ENCODE peak calls at places on chromosomes 16 and 17, in nine cellular contexts. E is dorsolateral prefrontal cortex, G is body of pancreas, M is AG09309, U is PC-9, J is fibroblast of villous mesenchyme, B is HAP-1, Y is foreskin fibroblast, S is spleen. V is an unnamed sample.

GRCh38 chr17:3663102-3664011 is 5.0 kb downstream of the TAX1BP3 start:
- DNase-seq in E (no peak), G (no peak), M (no peak), U (no peak), J (no peak), B (no peak), Y (no peak), S (no peak), V (no peak)

GRCh38 chr17:49995055-49995738 is at the start of gene DLX3:
- DNase-seq in E (peak), G (peak), M (peak), U (peak), J (peak), B (peak), Y (peak), S (no peak), V (peak)

GRCh38 chr16:4594433-4595410 is 20.0 kb downstream of the UBALD1 start:
- DNase-seq in E (no peak), G (no peak), M (no peak), U (no peak), J (no peak), B (no peak), Y (no peak), S (no peak), V (no peak)

GRCh38 chr17:2621241-2621640 is 27.8 kb downstream of the PAFAH1B1 start:
- DNase-seq in E (no peak), G (no peak), M (no peak), U (no peak), J (peak), B (no peak), Y (peak), S (no peak), V (no peak)

GRCh38 chr16:79628501-79628975 is 28.0 kb upstream of the MAF start:
- DNase-seq in E (no peak), G (no peak), M (no peak), U (peak), J (peak), B (no peak), Y (no peak), S (no peak), V (no peak)

GRCh38 chr17:75514299-75515228 is 773 bp downstream of the CASKIN2 start:
- DNase-seq in E (no peak), G (peak), M (no peak), U (peak), J (peak), B (no peak), Y (peak), S (peak), V (no peak)

GRCh38 chr16:57185446-57185944 is 344 bp downstream of the PSME3IP1 start:
- DNase-seq in E (no peak), G (peak), M (no peak), U (peak), J (peak), B (no peak), Y (peak), S (peak), V (no peak)

GRCh38 chr17:10031606-10032005 is 126.5 kb upstream of the RCVRN start:
- DNase-seq in E (peak), G (no peak), M (no peak), U (no peak), J (no peak), B (no peak), Y (no peak), S (no peak), V (no peak)

GRCh38 chr16:79436885-79437284 is 163.7 kb downstream of the MAF start:
- DNase-seq in E (no peak), G (no peak), M (no peak), U (no peak), J (no peak), B (no peak), Y (no peak), S (no peak), V (no peak)

GRCh38 chr17:39404542-39405378 is 3.3 kb upstream of the FBXL20 start:
- DNase-seq in E (no peak), G (no peak), M (peak), U (peak), J (peak), B (no peak), Y (peak), S (peak), V (no peak)

GRCh38 chr17:410674-411401 is 58.2 kb upstream of the RPH3AL start:
- DNase-seq in E (no peak), G (no peak), M (no peak), U (no peak), J (peak), B (peak), Y (peak), S (peak), V (peak)

GRCh38 chr17:61230461-61230860 is 169.2 kb upstream of the TBX2 start:
- DNase-seq in E (no peak), G (no peak), M (no peak), U (no peak), J (no peak), B (no peak), Y (no peak), S (no peak), V (no peak)

GRCh38 chr16:5228369-5228768 is 130.8 kb upstream of the EEF2KMT start:
- DNase-seq in E (no peak), G (no peak), M (no peak), U (no peak), J (no peak), B (no peak), Y (no peak), S (no peak), V (no peak)

GRCh38 chr17:80880650-80880989 is 111.0 kb upstream of the CHMP6 start:
- DNase-seq in E (no peak), G (no peak), M (no peak), U (no peak), J (no peak), B (no peak), Y (no peak), S (peak), V (no peak)

GRCh38 chr17:30296499-30297038 is 4.8 kb upstream of the BLMH start:
- DNase-seq in E (no peak), G (no peak), M (no peak), U (no peak), J (no peak), B (no peak), Y (no peak), S (no peak), V (no peak)

GRCh38 chr16:66930189-66930588 is 4.0 kb downstream of the CIAO2B start:
- DNase-seq in E (no peak), G (peak), M (no peak), U (peak), J (peak), B (no peak), Y (peak), S (no peak), V (no peak)

GRCh38 chr16:87288753-87289362 is 28.3 kb downstream of the C16orf95 start:
- DNase-seq in E (no peak), G (no peak), M (peak), U (no peak), J (peak), B (no peak), Y (peak), S (no peak), V (no peak)

GRCh38 chr17:43309505-43310329 is 75.9 kb upstream of the RNU2-1 start:
- DNase-seq in E (no peak), G (no peak), M (no peak), U (peak), J (no peak), B (no peak), Y (no peak), S (peak), V (peak)

GRCh38 chr17:29102741-29103181 is 59.8 kb downstream of the PIPOX start:
- DNase-seq in E (no peak), G (peak), M (no peak), U (peak), J (no peak), B (no peak), Y (peak), S (no peak), V (no peak)

GRCh38 chr17:75096082-75096625 is 8.4 kb downstream of the SLC16A5 start:
- DNase-seq in E (no peak), G (peak), M (no peak), U (peak), J (peak), B (peak), Y (peak), S (peak), V (peak)

GRCh38 chr16:67541391-67542263 is 13.0 kb downstream of the RIPOR1 start:
- DNase-seq in E (no peak), G (peak), M (no peak), U (no peak), J (no peak), B (no peak), Y (peak), S (no peak), V (no peak)

GRCh38 chr16:82631701-82632685 is 5.2 kb downstream of the CDH13 start:
- DNase-seq in E (no peak), G (no peak), M (no peak), U (no peak), J (no peak), B (peak), Y (no peak), S (no peak), V (no peak)

GRCh38 chr17:63919311-63919723 is 678 bp upstream of the GH1 start:
- DNase-seq in E (no peak), G (peak), M (peak), U (no peak), J (peak), B (peak), Y (peak), S (peak), V (peak)

GRCh38 chr17:62101090-62101489 is 36.0 kb upstream of the MED13 start:
- DNase-seq in E (no peak), G (no peak), M (no peak), U (no peak), J (no peak), B (peak), Y (no peak), S (no peak), V (no peak)

GRCh38 chr16:31258366-31258765 is 1.4 kb upstream of the ITGAM start:
- DNase-seq in E (no peak), G (no peak), M (no peak), U (no peak), J (no peak), B (no peak), Y (no peak), S (no peak), V (no peak)

GRCh38 chr17:20924306-20924705 is 118.5 kb downstream of the USP22 start:
- DNase-seq in E (no peak), G (no peak), M (no peak), U (no peak), J (no peak), B (no peak), Y (no peak), S (no peak), V (no peak)
- H3K4me3 ChIP-seq in E (no peak), G (no peak), M (no peak), U (no peak), J (no peak), B (no peak), Y (no peak), S (no peak), V (no peak)

GRCh38 chr17:60134396-60135159 is 15.2 kb upstream of the CA4 start:
- DNase-seq in E (peak), G (peak), M (no peak), U (no peak), J (peak), B (no peak), Y (peak), S (peak), V (no peak)
- H3K4me3 ChIP-seq in E (peak), G (peak), M (peak), U (peak), J (peak), B (peak), Y (peak), S (peak), V (peak)

DNA sequence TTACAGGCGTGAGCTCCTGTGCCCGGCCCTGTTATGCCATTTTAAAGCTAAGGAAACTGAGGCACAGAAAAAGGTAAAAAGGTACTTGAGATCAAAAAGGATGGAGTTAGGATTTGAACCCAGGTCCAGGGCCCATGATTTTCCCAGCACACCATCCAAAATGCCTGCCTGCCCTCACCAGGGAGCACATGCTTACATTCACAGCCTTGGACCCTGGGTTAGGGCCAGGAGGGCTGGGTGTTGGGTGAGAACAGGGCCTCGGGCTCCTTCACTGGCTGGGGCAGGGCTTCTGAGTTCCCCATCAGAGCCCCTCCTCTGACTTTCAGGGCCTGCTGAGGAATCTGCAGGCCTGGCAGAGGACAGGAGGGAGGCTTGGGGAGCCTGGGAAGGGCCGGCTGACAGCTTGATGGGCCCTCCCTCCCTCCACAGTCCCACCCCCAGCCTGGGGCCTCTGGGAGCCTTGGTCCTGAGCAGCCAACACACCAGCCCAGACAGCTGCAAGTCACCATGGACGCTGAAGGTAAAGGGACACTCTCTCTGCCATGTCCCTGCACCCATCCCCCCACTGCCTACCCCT is at the start of gene QPRT:
- DNase-seq in E (no peak), G (peak), M (no peak), U (peak), J (peak), B (peak), Y (peak), S (no peak), V (peak)
- H3K4me3 ChIP-seq in E (peak), G (no peak), M (peak), U (peak), J (peak), B (peak), Y (peak), S (no peak), V (peak)

GRCh38 chr17:66835476-66835875 is 559 bp downstream of the CACNG5 start:
- DNase-seq in E (no peak), G (no peak), M (no peak), U (no peak), J (no peak), B (no peak), Y (no peak), S (no peak), V (no peak)
- H3K4me3 ChIP-seq in E (no peak), G (no peak), M (no peak), U (no peak), J (no peak), B (no peak), Y (no peak), S (no peak), V (no peak)